ENCODE peak calls at places on chromosomes 7 and 10, in ten cellular contexts. W, U, B, A, F, V, L, Q, P and S are unnamed samples.
A peak's percentile ranks its signal among the peaks of the same experiment; 100 is the strongest.

GRCh38 chr10:98636921-98637329 is 190.2 kb upstream of the HPS1 start:
- DNase-seq in W (no peak), U (peak; percentile 6), B (no peak), A (no peak), F (no peak), V (no peak), L (no peak), Q (no peak), P (no peak), S (no peak)

GRCh38 chr10:131553121-131553520 is 241.6 kb upstream of the TCERG1L start:
- DNase-seq in W (no peak), U (no peak), B (no peak), A (no peak), F (no peak), V (no peak), L (no peak), Q (no peak), P (no peak), S (no peak)

GRCh38 chr10:34206602-34207268 is 608.4 kb downstream of the PARD3 start:
- DNase-seq in W (no peak), U (no peak), B (no peak), A (no peak), F (no peak), V (no peak), L (no peak), Q (no peak), P (no peak), S (no peak)

GRCh38 chr7:130371059-130371458 is 9.2 kb upstream of the CPA1 start:
- DNase-seq in W (no peak), U (peak; percentile 83), B (no peak), A (no peak), F (peak; percentile 96), V (no peak), L (no peak), Q (no peak), P (no peak), S (no peak)

GRCh38 chr7:6621195-6622128 is 6.1 kb downstream of the ZNF853 start:
- DNase-seq in W (no peak), U (no peak), B (no peak), A (no peak), F (no peak), V (no peak), L (no peak), Q (no peak), P (peak; percentile 76), S (no peak)

GRCh38 chr7:120997902-120998301 is 9.4 kb downstream of the CPED1 start:
- DNase-seq in W (no peak), U (no peak), B (no peak), A (no peak), F (no peak), V (no peak), L (no peak), Q (no peak), P (no peak), S (no peak)

GRCh38 chr10:93180402-93181040 is 106.8 kb downstream of the CYP26A1 start:
- DNase-seq in W (no peak), U (peak; percentile 47), B (no peak), A (peak; percentile 35), F (no peak), V (no peak), L (no peak), Q (no peak), P (no peak), S (no peak)

GRCh38 chr7:3021825-3022224 is 21.8 kb downstream of the CARD11 start:
- DNase-seq in W (no peak), U (no peak), B (no peak), A (no peak), F (no peak), V (no peak), L (no peak), Q (no peak), P (no peak), S (no peak)

GRCh38 chr10:69087600-69088470 is at the start of gene SRGN:
- DNase-seq in W (no peak), U (peak; percentile 56), B (no peak), A (no peak), F (peak; percentile 88), V (no peak), L (no peak), Q (peak; percentile 68), P (peak; percentile 75), S (peak; percentile 90)

GRCh38 chr10:63260860-63261251 is 127.7 kb downstream of the NRBF2 start:
- DNase-seq in W (no peak), U (no peak), B (no peak), A (no peak), F (no peak), V (no peak), L (no peak), Q (no peak), P (peak; percentile 76), S (no peak)

GRCh38 chr7:28758186-28758585 is 199.9 kb downstream of the TRIL start:
- DNase-seq in W (no peak), U (no peak), B (no peak), A (no peak), F (no peak), V (no peak), L (no peak), Q (no peak), P (no peak), S (no peak)

GRCh38 chr7:28754027-28754426 is 204.1 kb downstream of the TRIL start:
- DNase-seq in W (no peak), U (peak; percentile 61), B (no peak), A (no peak), F (peak; percentile 17), V (peak; percentile 40), L (peak; percentile 24), Q (no peak), P (no peak), S (no peak)

GRCh38 chr7:28759373-28760013 is 198.6 kb downstream of the TRIL start:
- DNase-seq in W (no peak), U (no peak), B (no peak), A (no peak), F (no peak), V (no peak), L (no peak), Q (no peak), P (no peak), S (no peak)

GRCh38 chr7:28750981-28751380 is 207.1 kb downstream of the TRIL start:
- DNase-seq in W (no peak), U (no peak), B (no peak), A (no peak), F (no peak), V (no peak), L (no peak), Q (no peak), P (no peak), S (no peak)

DNA sequence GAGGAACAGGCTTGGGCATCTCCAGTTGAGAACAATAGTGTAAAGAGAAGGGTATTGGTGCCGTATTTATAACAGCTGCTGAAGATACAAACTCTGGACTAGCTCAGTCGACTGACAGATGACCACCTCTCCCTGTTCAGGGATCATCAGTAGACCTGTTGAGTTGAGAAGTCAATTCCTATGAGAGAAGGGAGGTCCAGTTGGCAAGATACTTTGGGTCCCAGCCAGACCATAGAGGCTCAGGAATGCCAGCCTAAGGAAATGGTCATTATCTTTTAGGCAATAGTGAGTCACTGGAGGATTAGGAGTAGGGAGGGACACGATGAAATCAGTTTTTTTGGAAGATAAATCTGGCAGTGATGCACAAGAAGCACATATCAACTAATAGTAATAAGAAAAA is 202.9 kb downstream of the TRIL start:
- DNase-seq in W (no peak), U (peak; percentile 65), B (no peak), A (no peak), F (peak; percentile 51), V (no peak), L (no peak), Q (no peak), P (no peak), S (no peak)
- TF ChIP-seq CTCF in W (no peak), U (no peak), B (no peak), A (no peak), F (no peak), V (no peak), L (no peak), Q (no peak), P (no peak), S (no peak)

GRCh38 chr7:47852330-47853245 is 95.7 kb downstream of the PKD1L1 start:
- DNase-seq in W (peak; percentile 66), U (no peak), B (no peak), A (no peak), F (peak; percentile 18), V (no peak), L (peak; percentile 28), Q (peak; percentile 41), P (peak; percentile 24), S (peak; percentile 39)
- TF ChIP-seq CTCF in W (peak; percentile 66), U (no peak), B (no peak), A (peak; percentile 19), F (no peak), V (peak; percentile 32), L (no peak), Q (no peak), P (peak; percentile 67), S (no peak)

DNA sequence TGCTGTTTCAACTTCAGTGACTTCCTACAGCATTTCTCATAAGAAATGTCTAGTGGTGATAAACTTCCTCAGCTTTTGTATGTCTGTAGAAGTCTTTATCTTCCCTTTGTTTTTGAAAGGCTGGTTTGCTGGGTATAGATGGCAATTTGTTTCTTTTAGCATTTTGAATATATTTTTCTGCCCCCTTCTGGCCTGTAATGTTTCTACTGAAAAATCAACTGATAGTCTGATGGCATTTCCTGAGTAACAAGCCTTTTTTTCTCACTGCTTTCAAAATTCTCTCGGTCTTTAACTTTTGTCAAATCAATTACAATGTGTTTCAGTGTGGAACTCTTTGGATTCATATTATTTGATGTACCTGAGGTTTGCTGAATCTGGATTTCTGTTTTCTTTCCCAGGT is 487.1 kb downstream of the ATRNL1 start:
- DNase-seq in W (no peak), U (no peak), B (no peak), A (no peak), F (no peak), V (no peak), L (no peak), Q (no peak), P (no peak), S (no peak)
- TF ChIP-seq CTCF in W (no peak), U (no peak), B (no peak), A (no peak), F (no peak), V (peak; percentile 21), L (no peak), Q (no peak), P (peak; percentile 15), S (no peak)

GRCh38 chr10:200405-200804 is 65.2 kb downstream of the ZMYND11 start:
- DNase-seq in W (no peak), U (peak; percentile 23), B (no peak), A (no peak), F (no peak), V (no peak), L (no peak), Q (no peak), P (no peak), S (no peak)

GRCh38 chr10:201328-201771 is 66.1 kb downstream of the ZMYND11 start:
- DNase-seq in W (no peak), U (peak; percentile 20), B (no peak), A (no peak), F (no peak), V (no peak), L (no peak), Q (no peak), P (no peak), S (no peak)
- TF ChIP-seq CTCF in W (no peak), U (no peak), B (no peak), A (no peak), F (no peak), V (no peak), L (no peak), Q (no peak), P (peak; percentile 2), S (no peak)